ENCODE peak calls at places on chromosome 15, in five cellular contexts. Y, O, I, G and Z are unnamed samples.
A peak's percentile ranks its signal among the peaks of the same experiment; 100 is the strongest.

GRCh38 chr15:89680282-89680873 is 1.2 kb upstream of the PLIN1 start:
- DNase-seq in Y (peak; percentile 90), O (no peak), I (no peak), G (no peak), Z (peak; percentile 94)

GRCh38 chr15:88610756-88611231 is 10.3 kb upstream of the AEN start:
- DNase-seq in Y (no peak), O (peak; percentile 73), I (no peak), G (no peak), Z (no peak)

GRCh38 chr15:37678124-37678523 is 256.3 kb upstream of the TMCO5A start:
- DNase-seq in Y (no peak), O (peak; percentile 82), I (no peak), G (no peak), Z (no peak)

GRCh38 chr15:82197734-82198594 is 64.6 kb downstream of the EFL1 start:
- DNase-seq in Y (peak; percentile 81), O (peak; percentile 90), I (peak; percentile 80), G (peak; percentile 48), Z (peak; percentile 82)

GRCh38 chr15:48939686-48940085 is 24.0 kb downstream of the SHC4 start:
- DNase-seq in Y (peak; percentile 89), O (no peak), I (no peak), G (peak; percentile 94), Z (peak; percentile 90)

GRCh38 chr15:80978685-80979084 is 10.9 kb downstream of the MESD start:
- DNase-seq in Y (peak; percentile 51), O (no peak), I (no peak), G (no peak), Z (no peak)

GRCh38 chr15:35491999-35492398 is 54.0 kb downstream of the DPH6 start:
- DNase-seq in Y (no peak), O (no peak), I (no peak), G (no peak), Z (no peak)

GRCh38 chr15:60362318-60363023 is 35.3 kb downstream of the ANXA2 start:
- DNase-seq in Y (peak; percentile 83), O (peak; percentile 36), I (peak; percentile 49), G (peak; percentile 77), Z (peak; percentile 74)

GRCh38 chr15:49815937-49816336 is 195.1 kb downstream of the DTWD1 start:
- DNase-seq in Y (no peak), O (no peak), I (peak; percentile 18), G (peak; percentile 19), Z (no peak)

GRCh38 chr15:50354838-50355611 is at the start of gene GABPB1:
- DNase-seq in Y (peak; percentile 70), O (peak; percentile 93), I (peak; percentile 90), G (peak; percentile 95), Z (peak; percentile 90)

GRCh38 chr15:33013827-33014445 is 180.6 kb downstream of the FMN1 start:
- DNase-seq in Y (peak; percentile 94), O (no peak), I (no peak), G (peak; percentile 88), Z (peak; percentile 75)

GRCh38 chr15:75061272-75061671 is 37.9 kb downstream of the PPCDC start:
- DNase-seq in Y (no peak), O (peak; percentile 17), I (peak; percentile 29), G (peak; percentile 52), Z (no peak)

GRCh38 chr15:67091966-67092677 is 26.7 kb downstream of the SMAD3 start:
- DNase-seq in Y (no peak), O (peak; percentile 69), I (no peak), G (no peak), Z (no peak)

GRCh38 chr15:52527898-52528464 is 699 bp downstream of the MYO5A start:
- DNase-seq in Y (peak; percentile 34), O (no peak), I (peak; percentile 63), G (peak; percentile 51), Z (peak; percentile 24)

GRCh38 chr15:71048913-71049675 is 66.2 kb upstream of the THSD4 start:
- DNase-seq in Y (peak; percentile 86), O (no peak), I (no peak), G (peak; percentile 87), Z (no peak)

GRCh38 chr15:77784361-77785292 is 151.9 kb upstream of the LINGO1 start:
- DNase-seq in Y (peak; percentile 46), O (peak; percentile 87), I (peak; percentile 61), G (no peak), Z (peak; percentile 52)

GRCh38 chr15:80970018-80970657 is 19.5 kb downstream of the MESD start:
- DNase-seq in Y (peak; percentile 78), O (peak; percentile 85), I (peak; percentile 74), G (peak; percentile 37), Z (peak; percentile 71)

GRCh38 chr15:63514533-63514943 is 10.1 kb downstream of the USP3 start:
- DNase-seq in Y (peak; percentile 81), O (no peak), I (no peak), G (peak; percentile 79), Z (peak; percentile 93)

DNA sequence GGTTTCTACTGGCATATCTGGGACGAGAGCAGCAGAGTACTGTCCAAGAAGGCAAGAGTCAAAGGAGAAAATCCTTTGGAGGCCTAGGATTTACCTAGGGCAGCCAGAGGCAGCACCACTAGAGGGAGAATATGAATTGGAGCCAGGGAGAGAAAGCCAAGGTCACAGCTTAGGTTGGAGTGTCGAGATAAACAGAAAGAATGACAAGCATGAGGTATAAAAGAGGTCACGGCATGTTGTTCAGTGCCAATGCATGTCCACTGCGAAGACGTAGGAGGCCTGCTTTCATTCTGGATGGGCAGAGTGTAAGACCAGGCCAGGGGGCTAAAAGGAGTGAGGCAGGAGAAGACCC is 47.2 kb downstream of the THBS1 start:
- DNase-seq in Y (no peak), O (peak; percentile 57), I (no peak), G (no peak), Z (no peak)
- TF ChIP-seq CTCF in Y (peak; percentile 43), O (peak; percentile 79), I (no peak), G (no peak), Z (no peak)

DNA sequence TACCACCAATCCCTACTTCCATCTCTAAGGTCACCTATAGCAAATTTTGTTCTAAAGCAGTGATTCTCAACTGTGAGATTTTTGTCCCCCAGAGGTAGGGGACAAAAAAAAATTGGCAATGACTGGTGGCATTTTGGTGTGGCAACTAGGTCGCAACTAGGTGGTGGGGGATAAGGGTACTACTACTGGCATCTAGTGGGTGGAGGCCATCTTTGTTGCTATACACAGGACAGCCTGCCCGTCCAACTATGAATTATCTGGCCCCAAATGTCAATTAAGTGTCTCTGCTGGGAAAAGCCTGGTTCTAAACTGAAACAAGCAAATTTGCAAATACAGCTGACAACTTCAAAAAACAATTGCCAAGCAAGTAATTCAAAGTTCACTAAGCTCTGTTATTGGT is 1.4 kb downstream of the MTMR10 start:
- DNase-seq in Y (no peak), O (no peak), I (peak; percentile 24), G (no peak), Z (peak; percentile 6)
- TF ChIP-seq CTCF in Y (no peak), O (peak; percentile 30), I (no peak), G (no peak), Z (no peak)

DNA sequence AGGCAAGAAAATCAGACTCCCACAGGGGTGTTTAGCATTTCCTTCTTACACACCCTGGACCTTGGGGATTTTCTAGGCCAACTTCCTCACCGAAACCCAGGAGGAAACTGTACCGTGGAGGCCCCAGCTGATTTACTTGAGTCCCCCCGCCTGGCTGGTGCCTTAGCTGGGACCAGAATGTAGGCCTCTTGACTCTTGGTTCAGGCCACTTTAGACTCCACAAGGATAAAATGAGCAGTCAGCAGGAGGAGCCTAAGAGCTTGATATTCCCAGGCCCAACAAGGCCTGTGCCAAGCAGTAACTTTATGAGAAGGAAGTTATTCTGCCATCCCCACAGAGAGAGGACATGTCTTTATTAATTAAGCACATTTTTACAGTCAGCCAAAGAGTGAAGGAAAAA is 4.6 kb upstream of the APBA2 start:
- DNase-seq in Y (peak; percentile 26), O (no peak), I (no peak), G (no peak), Z (no peak)
- TF ChIP-seq CTCF in Y (peak; percentile 31), O (no peak), I (no peak), G (no peak), Z (no peak)

GRCh38 chr15:40873625-40874561 is at the start of gene RHOV:
- DNase-seq in Y (peak; percentile 89), O (peak; percentile 96), I (peak; percentile 63), G (peak; percentile 80), Z (peak; percentile 91)
- TF ChIP-seq CTCF in Y (peak; percentile 63), O (peak; percentile 74), I (peak; percentile 35), G (peak; percentile 10), Z (peak; percentile 56)

DNA sequence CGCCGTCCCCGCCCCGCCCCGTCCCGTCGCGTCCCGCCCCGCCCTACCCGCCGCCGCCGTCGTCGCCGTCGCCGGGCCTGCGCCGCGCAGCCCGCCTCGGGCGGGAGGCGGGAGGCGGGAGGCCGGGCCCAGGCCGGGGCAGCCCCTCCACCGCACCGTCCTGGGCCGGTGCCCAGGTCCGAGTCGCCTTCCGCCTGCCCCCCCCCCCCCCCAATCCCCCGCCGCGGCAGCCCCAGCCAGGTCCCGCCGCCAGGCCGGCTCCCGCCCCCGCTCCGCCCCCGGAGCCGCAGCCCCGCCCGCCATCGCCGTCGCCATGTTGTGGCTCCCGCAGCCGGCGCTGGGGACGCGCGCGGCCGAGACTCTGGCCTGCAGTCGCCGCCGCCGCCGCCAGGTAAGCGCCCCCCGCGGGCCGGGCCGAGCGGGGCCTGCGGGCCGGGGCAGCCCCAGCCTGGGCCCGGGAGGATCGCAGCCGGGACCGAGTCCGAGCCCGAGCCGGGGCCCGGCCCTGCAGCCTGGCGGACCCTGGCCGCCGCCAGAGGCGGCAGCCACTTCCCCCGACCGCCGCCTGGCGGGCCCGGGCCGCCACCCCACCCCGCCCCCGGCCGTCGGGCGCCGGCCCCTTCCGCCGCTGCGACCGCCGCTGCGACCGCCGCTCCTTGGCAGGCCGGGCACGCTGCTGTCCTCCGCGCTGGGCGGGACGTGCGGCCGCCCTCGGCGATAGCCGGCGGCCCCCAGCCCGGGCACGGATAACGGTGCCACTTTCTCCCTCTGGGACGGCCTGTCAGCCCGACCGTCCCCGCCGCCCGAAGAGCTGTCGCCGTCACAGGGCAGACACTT is at the start of gene ZNF592:
- DNase-seq in Y (peak; percentile 79), O (peak; percentile 91), I (peak; percentile 73), G (peak; percentile 66), Z (peak; percentile 66)
- TF ChIP-seq CTCF in Y (no peak), O (peak; percentile 21), I (no peak), G (no peak), Z (peak; percentile 19)

DNA sequence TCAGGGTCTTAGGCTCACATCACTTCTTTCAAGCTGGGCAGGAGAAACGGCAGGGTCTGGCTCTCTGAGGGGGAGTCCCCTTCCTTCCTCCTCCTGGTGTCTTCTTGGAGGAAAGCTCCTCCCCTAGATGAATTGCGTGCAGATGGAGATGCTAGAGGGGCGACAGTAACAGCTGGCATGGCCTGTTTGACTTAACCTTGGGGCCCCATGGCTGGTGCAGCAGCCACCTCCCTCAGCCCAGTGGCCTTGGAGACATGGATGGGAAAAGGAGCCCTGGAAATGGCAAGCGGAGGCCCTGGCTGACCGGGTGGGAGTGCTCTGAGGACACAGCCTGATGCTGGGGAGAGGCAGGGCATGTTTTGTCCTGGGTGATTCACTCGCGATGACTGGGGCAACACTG is 20.2 kb downstream of the PAK6 start:
- DNase-seq in Y (no peak), O (no peak), I (no peak), G (no peak), Z (no peak)
- TF ChIP-seq CTCF in Y (no peak), O (no peak), I (no peak), G (no peak), Z (no peak)

GRCh38 chr15:28918141-28918983 is 32.6 kb downstream of the APBA2 start:
- DNase-seq in Y (no peak), O (peak; percentile 98), I (no peak), G (peak; percentile 11), Z (no peak)
- TF ChIP-seq CTCF in Y (no peak), O (peak; percentile 76), I (no peak), G (no peak), Z (no peak)